ENCODE peak calls at places on chromosomes 1 and 21, in six cellular contexts. O is GM23248, S is AG04449, F is thoracic aorta, Q is lung, Y is lower leg skin. H is an unnamed sample.

GRCh38 chr1:219416598-219417238 is 196.2 kb downstream of the ZC3H11B start:
- DNase-seq in Q (peak; percentile 43), S (no peak), F (no peak), O (peak; percentile 60), Y (no peak), H (peak; percentile 44)

GRCh38 chr1:184755226-184756065 is 788 bp upstream of the EDEM3 start:
- DNase-seq in F (no peak), Q (no peak), Y (no peak), O (peak; percentile 70), S (no peak), H (peak; percentile 6)

GRCh38 chr1:224539971-224540370 is 76.1 kb upstream of the CNIH3 start:
- DNase-seq in Q (peak; percentile 1), Y (no peak), O (peak; percentile 51), S (no peak), F (no peak), H (no peak)

GRCh38 chr1:173276922-173277800 is 70.0 kb upstream of the TNFSF4 start:
- DNase-seq in O (no peak), F (no peak), S (no peak), Q (no peak), Y (no peak), H (no peak)

GRCh38 chr1:63064135-63064534 is 258.2 kb upstream of the FOXD3 start:
- DNase-seq in S (no peak), O (no peak), F (no peak), Y (no peak), Q (no peak), H (no peak)

GRCh38 chr1:94617139-94617805 is 75.7 kb upstream of the F3 start:
- DNase-seq in S (no peak), O (peak; percentile 60), Q (no peak), Y (no peak), F (no peak), H (peak; percentile 95)

GRCh38 chr21:42540396-42540795 is 26.7 kb downstream of the SLC37A1 start:
- DNase-seq in Y (no peak), S (no peak), Q (no peak), F (no peak), O (no peak), H (no peak)

GRCh38 chr1:33810571-33810970 is 53.3 kb upstream of the HMGB4 start:
- DNase-seq in O (no peak), F (no peak), Q (peak; percentile 16), S (no peak), Y (peak; percentile 21), H (no peak)

GRCh38 chr1:6860401-6860800 is 75.1 kb downstream of the CAMTA1 start:
- DNase-seq in Y (no peak), Q (no peak), O (peak; percentile 32), S (no peak), F (no peak), H (peak; percentile 12)

GRCh38 chr1:21468597-21468996 is 28.7 kb downstream of the NBPF3 start:
- DNase-seq in F (no peak), Y (no peak), O (peak; percentile 55), Q (no peak), S (no peak), H (no peak)

GRCh38 chr1:82064701-82065100 is 264.0 kb downstream of the ADGRL2 start:
- DNase-seq in F (no peak), O (no peak), Q (no peak), S (no peak), Y (no peak), H (no peak)

GRCh38 chr1:3871451-3871805 is 14.2 kb downstream of the DFFB start:
- DNase-seq in O (no peak), F (no peak), S (no peak), Y (no peak), Q (no peak), H (no peak)

GRCh38 chr1:66412689-66413088 is 121.3 kb upstream of the SGIP1 start:
- DNase-seq in S (no peak), Y (no peak), O (peak; percentile 56), Q (no peak), F (no peak), H (no peak)

GRCh38 chr1:180920702-180921101 is 8.0 kb downstream of the KIAA1614 start:
- DNase-seq in O (peak; percentile 30), Q (no peak), S (no peak), F (no peak), Y (no peak), H (no peak)

GRCh38 chr1:26181586-26182371 is 4.5 kb downstream of the CNKSR1 start:
- DNase-seq in S (no peak), Q (no peak), F (no peak), Y (no peak), O (peak; percentile 21), H (peak; percentile 93)

GRCh38 chr1:67833595-67833926 is 294 bp upstream of the GNG12 start:
- DNase-seq in Y (peak; percentile 90), F (no peak), S (no peak), O (peak; percentile 96), Q (no peak), H (no peak)

GRCh38 chr1:240149488-240150094 is 57.9 kb downstream of the FMN2 start:
- DNase-seq in F (no peak), S (no peak), O (peak; percentile 57), Y (no peak), Q (no peak), H (no peak)

GRCh38 chr1:231238298-231238697 is 2.7 kb upstream of the GNPAT start:
- DNase-seq in F (no peak), Y (no peak), S (no peak), O (no peak), Q (no peak), H (no peak)

GRCh38 chr1:231242516-231243198 is 1.6 kb downstream of the GNPAT start:
- DNase-seq in F (no peak), O (peak; percentile 56), S (no peak), Q (no peak), Y (no peak), H (no peak)

GRCh38 chr1:231241751-231242150 is 739 bp downstream of the GNPAT start:
- DNase-seq in O (peak; percentile 53), Y (no peak), S (no peak), F (no peak), Q (no peak), H (no peak)

GRCh38 chr1:231240883-231241735 is at the start of gene GNPAT:
- DNase-seq in S (no peak), Q (peak; percentile 85), O (peak; percentile 96), F (peak; percentile 69), Y (peak; percentile 97), H (peak; percentile 89)

DNA sequence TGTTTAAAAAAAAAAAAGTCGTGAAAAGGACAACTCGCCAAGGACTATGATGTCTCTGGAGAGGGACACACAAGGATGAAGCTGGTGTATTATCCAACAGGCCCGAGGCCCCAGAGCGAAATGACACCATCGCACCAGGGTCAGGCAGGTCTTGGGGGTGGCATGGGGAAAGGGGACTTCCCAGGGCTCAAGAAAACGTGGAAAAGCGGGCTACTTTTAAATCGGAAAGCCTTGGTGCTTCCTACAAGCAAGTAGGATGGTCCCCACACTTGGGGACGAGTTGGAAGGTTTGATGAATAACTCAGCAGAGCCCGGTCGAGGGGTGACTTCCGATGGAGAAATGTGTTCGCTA is 505 bp upstream of the GNPAT start:
- DNase-seq in F (no peak), Q (no peak), S (no peak), O (peak; percentile 49), Y (no peak), H (no peak)
- H3K4me3 ChIP-seq in F (peak overlapping the region; percentile 90), Q (peak overlapping the region; percentile 83), S (peak overlapping the region; percentile 91), O (peak overlapping the region; percentile 88), Y (peak overlapping the region; percentile 73), H (peak overlapping the region; percentile 98)

GRCh38 chr1:109251277-109252166 is 2.2 kb downstream of the CELSR2 start:
- DNase-seq in S (no peak), Y (no peak), F (no peak), Q (no peak), O (no peak), H (no peak)

GRCh38 chr1:109254621-109255096 is 5.3 kb downstream of the CELSR2 start:
- DNase-seq in Y (no peak), S (no peak), Q (no peak), F (no peak), O (no peak), H (no peak)

GRCh38 chr1:109252167-109252892 is 3.0 kb downstream of the CELSR2 start:
- DNase-seq in F (no peak), S (no peak), O (no peak), Y (no peak), Q (no peak), H (no peak)

GRCh38 chr1:109253803-109254620 is 4.7 kb downstream of the CELSR2 start:
- DNase-seq in Q (no peak), S (no peak), F (no peak), O (no peak), Y (no peak), H (no peak)

DNA sequence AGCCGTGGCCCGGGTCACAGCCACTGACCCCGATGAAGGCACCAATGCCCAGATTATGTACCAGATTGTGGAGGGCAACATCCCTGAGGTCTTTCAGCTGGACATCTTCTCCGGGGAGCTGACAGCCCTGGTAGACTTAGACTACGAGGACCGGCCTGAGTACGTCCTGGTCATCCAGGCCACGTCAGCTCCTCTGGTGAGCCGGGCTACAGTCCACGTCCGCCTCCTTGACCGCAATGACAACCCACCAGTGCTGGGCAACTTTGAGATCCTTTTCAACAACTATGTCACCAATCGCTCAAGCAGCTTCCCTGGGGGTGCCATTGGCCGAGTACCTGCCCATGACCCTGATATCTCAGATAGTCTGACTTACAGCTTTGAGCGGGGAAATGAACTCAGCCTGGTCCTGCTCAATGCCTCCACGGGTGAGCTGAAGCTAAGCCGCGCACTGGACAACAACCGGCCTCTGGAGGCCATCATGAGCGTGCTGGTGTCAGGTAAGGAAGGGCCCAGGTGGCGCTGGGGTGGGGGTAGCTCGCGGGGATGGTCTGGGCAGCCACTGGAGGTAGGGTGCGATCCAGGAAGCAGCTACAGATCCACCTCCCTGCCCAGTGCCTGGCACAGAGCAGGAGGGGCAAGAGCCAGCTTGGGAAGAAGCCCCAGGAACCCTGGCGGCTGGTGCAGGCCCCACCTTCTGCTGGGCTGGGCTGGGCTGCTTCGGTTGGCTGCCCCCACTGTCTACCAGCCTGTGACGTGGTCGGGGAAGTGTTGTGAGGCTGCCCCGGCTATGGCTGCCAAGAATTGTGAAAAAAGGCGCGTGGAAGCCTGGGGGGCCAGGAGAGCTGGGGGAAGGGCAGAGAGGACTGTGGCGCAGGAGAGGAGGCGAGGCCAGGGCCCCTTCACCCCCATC is 3.8 kb downstream of the CELSR2 start:
- DNase-seq in Q (no peak), F (no peak), O (no peak), S (no peak), Y (no peak), H (no peak)
- H3K4me3 ChIP-seq in Q (no peak overlapping the region), F (peak overlapping the region; percentile 13), O (no peak overlapping the region), S (no peak overlapping the region), Y (no peak overlapping the region), H (no peak overlapping the region)

GRCh38 chr1:1556505-1556904 is 16.1 kb upstream of the TMEM240 start:
- DNase-seq in S (no peak), Q (no peak), O (no peak), Y (no peak), F (no peak), H (no peak)

GRCh38 chr1:1552263-1552639 is 11.8 kb upstream of the TMEM240 start:
- DNase-seq in O (no peak), Y (no peak), F (no peak), S (no peak), Q (no peak), H (no peak)

GRCh38 chr1:1553821-1554494 is 13.5 kb upstream of the TMEM240 start:
- DNase-seq in O (no peak), Q (no peak), F (no peak), Y (no peak), S (no peak), H (no peak)

GRCh38 chr1:1554550-1554925 is 14.1 kb upstream of the TMEM240 start:
- DNase-seq in O (peak; percentile 37), Y (no peak), F (no peak), S (no peak), Q (no peak), H (no peak)

GRCh38 chr1:1554926-1555915 is 14.8 kb upstream of the TMEM240 start:
- DNase-seq in F (no peak), Q (no peak), O (peak; percentile 91), S (peak; percentile 34), Y (no peak), H (no peak)
- H3K4me3 ChIP-seq in F (no peak overlapping the region), Q (no peak overlapping the region), O (no peak overlapping the region), S (no peak overlapping the region), Y (no peak overlapping the region), H (no peak overlapping the region)

GRCh38 chr1:9196129-9197040 is 38.2 kb upstream of the H6PD start:
- DNase-seq in F (peak; percentile 39), Q (peak; percentile 77), Y (peak; percentile 92), S (no peak), O (peak; percentile 95), H (peak; percentile 41)
- H3K4me3 ChIP-seq in F (peak overlapping the region; percentile 21), Q (no peak overlapping the region), Y (no peak overlapping the region), S (peak overlapping the region; percentile 12), O (peak overlapping the region; percentile 61), H (no peak overlapping the region)

H was measured in PC-9.